ENCODE peak calls at places on chromosomes 5 and 9, in five cellular contexts. Z is heart left ventricle, W is H9, N is endothelial cell, Y is stomach. U is an unnamed sample.

GRCh38 chr9:107976767-107977166 is 487.2 kb upstream of the KLF4 start:
- DNase-seq in Z (peak), N (no peak), Y (peak), W (no peak), U (no peak)

GRCh38 chr5:17021363-17021932 is 85.4 kb upstream of the MYO10 start:
- DNase-seq in Y (no peak), N (no peak), W (no peak), Z (no peak), U (no peak)

GRCh38 chr9:111974092-111974681 is 77.6 kb downstream of the UGCG start:
- DNase-seq in N (no peak), Z (no peak), W (no peak), Y (peak), U (no peak)

GRCh38 chr5:132905938-132906337 is 32.5 kb downstream of the LEAP2 start:
- DNase-seq in W (no peak), Y (no peak), Z (no peak), N (no peak), U (no peak)

GRCh38 chr9:110031511-110032173 is 176.3 kb downstream of the C9orf152 start:
- DNase-seq in Z (no peak), W (no peak), N (no peak), Y (no peak), U (no peak)

GRCh38 chr9:106468431-106468830 is 394.5 kb upstream of the ZNF462 start:
- DNase-seq in Z (no peak), N (no peak), W (no peak), Y (no peak), U (no peak)

GRCh38 chr9:71737455-71737854 is 30.9 kb downstream of the CEMIP2 start:
- DNase-seq in Y (peak), W (no peak), Z (no peak), N (no peak), U (no peak)

GRCh38 chr9:80881946-80882345 is 807.4 kb downstream of the TLE1 start:
- DNase-seq in N (no peak), Y (no peak), W (peak), Z (no peak), U (no peak)

GRCh38 chr5:102578362-102578761 is 79.6 kb upstream of the SLCO6A1 start:
- DNase-seq in Z (no peak), Y (no peak), W (no peak), N (no peak), U (no peak)

GRCh38 chr5:102582706-102583105 is 83.9 kb upstream of the SLCO6A1 start:
- DNase-seq in Z (no peak), Y (no peak), N (no peak), W (no peak), U (no peak)

GRCh38 chr5:102581011-102581410 is 82.2 kb upstream of the SLCO6A1 start:
- DNase-seq in Z (no peak), W (no peak), Y (no peak), N (no peak), U (no peak)

GRCh38 chr5:102579379-102579778 is 80.6 kb upstream of the SLCO6A1 start:
- DNase-seq in Y (no peak), W (no peak), Z (no peak), N (no peak), U (no peak)

DNA sequence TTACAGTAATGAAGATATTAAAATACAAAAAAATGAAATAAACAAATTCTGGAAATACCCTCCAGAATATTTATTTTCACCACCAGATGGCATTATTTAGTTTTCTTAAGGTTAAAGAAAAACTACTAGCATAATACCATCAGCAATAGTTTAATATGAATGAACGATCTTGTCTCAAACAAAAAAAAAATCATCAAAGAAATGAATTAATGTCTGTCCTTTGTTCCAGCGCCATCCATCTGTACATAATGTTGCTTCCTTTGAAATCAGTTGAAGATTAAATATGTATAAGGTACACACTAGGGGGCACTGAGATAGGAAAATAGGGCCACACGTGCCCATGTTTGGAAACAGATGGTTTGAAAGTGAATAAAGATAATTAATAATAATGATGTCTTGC is 84.9 kb upstream of the SLCO6A1 start:
- DNase-seq in W (no peak), Z (no peak), N (no peak), Y (no peak), U (no peak)
- TF ChIP-seq CTCF in W (peak), Z (peak), N (peak), Y (no peak), U (peak)

DNA sequence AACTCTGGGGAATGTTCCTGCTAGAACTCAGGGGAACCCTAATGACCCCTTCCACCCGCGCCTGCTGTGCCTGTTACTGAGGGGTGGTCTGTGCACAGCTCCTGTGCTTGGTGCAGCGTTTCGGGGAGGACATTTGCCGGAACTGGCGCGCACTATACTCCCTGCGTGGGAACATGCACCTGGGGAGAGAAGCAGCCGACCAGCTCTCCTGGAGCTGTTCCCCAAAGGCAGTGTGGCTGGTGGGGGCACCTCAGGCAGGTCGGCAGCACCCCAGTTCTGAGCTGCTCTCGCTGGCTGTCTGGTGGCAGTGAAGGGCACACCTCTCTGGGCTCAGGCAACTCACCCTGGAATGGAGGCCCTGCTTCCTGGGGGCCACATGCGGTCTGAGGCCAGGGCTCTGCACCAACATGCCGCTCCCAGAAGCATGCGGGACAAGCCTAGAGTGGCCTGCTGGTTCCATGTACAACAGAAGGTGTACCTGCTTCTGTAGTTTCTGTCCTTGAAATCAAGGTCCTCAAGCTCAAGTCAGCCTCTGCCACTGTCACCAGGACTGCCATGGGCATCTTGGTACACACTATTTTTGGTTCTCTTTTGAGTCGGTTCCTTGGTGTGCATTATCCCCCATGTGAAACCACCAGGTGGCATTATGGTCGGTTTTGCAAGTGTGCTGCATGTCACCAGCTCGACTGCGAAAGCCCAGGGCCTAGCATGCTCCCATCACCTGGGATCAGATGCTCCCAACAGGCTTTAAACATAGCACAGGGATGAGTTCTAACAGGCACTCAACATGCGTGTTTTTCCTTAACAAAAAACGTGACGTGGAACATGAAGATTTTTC is 7.8 kb upstream of the MRNIP start:
- DNase-seq in W (no peak), Y (no peak), N (no peak), Z (no peak), U (no peak)
- TF ChIP-seq CTCF in W (no peak), Y (no peak), N (no peak), Z (no peak), U (no peak)

GRCh38 chr9:137301086-137301947 is 754 bp downstream of the NRARP start:
- DNase-seq in Y (peak), W (peak), Z (peak), N (peak), U (peak)
- TF ChIP-seq CTCF in Y (no peak), W (peak), Z (no peak), N (no peak), U (peak)

DNA sequence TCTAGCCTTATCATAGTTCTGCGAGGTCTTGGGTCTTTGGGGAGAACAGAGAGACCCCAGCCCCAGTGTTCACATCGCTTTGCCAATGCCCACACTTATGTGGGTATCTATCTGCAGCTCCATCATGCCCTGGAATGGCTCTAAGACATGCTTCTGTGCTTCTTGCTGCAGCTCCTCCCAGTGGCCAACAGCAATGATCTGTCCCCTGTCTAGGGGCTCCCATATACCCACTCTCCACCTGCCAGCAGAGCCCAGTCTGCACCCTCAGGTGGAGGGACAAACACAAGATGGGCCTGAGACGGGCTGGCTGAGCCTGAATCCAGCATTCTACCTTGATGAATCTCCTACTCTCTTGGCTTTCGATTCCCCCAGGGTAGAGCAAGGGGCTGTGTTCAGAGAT is 14.6 kb upstream of the DAP start:
- DNase-seq in Z (no peak), Y (no peak), N (no peak), W (no peak), U (no peak)
- TF ChIP-seq CTCF in Z (no peak), Y (no peak), N (no peak), W (peak), U (no peak)

DNA sequence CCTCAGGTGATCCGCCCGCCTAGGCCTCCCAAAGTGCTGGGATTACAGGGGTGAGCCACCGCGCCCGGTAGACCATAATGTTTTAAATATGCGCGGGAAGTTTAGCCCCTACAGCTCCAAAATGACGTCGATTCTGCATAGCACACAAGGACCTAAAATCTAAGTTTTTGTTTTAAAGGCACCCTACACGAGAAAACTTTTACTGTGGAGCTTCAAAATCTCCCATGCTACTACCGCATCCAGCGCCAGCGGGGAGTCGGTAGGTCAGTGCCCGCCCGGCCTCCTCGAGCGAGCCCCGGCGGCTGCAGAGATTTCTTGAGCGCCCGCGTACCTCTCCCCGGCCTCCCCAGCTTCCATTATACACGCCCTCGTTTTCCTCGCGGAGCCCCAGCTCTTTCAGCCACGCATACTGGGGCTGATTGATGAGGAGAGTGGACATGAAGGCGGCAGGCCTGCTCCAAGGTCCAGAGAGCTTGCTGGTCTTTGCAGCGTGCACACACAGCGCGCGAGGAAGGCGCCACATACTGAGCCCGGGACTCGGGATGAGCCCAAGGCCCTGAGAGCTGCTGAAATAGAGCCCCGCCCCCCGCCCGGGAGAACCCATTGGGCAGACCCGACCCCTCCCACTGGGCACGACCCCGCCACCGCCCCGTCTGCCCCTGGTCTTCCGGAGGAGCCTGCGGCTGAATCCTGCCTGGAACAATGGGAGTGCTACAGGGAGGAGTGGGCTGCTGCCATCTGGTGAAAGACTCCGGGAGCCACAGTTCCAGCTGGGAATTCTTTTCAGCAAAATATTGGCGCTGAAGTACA is at the start of gene ALDH7A1:
- DNase-seq in Z (peak), W (peak), N (peak), Y (peak), U (peak)
- TF ChIP-seq CTCF in Z (peak), W (peak), N (no peak), Y (no peak), U (peak)